ENCODE peak calls at places on chromosomes 2 and 18, in eight cellular contexts. One of them, this sample, is unnamed.

GRCh38 chr2:212994976-212995375 is 156.4 kb downstream of the IKZF2 start:
- DNase-seq in HFF-Myc: no peak
- DNase-seq in coronary artery: no peak
- DNase-seq in H9: no peak
- DNase-seq in activated CD4-positive, alpha-beta T cell treated with anti-CD3 and anti-CD28 coated beads, Interleukin-2, amount 50 U/mL, for 48 hours: no peak
- DNase-seq in GM06990: no peak
- DNase-seq in heart left ventricle: no peak
- DNase-seq in progenitor cell of endocrine pancreas: no peak
- DNase-seq in this sample: no peak

GRCh38 chr2:100757621-100758394 is 62.1 kb upstream of the NPAS2 start:
- DNase-seq in activated CD4-positive, alpha-beta T cell treated with anti-CD3 and anti-CD28 coated beads, Interleukin-2, amount 50 U/mL, for 48 hours: no peak
- DNase-seq in GM06990: no peak
- DNase-seq in heart left ventricle: no peak
- DNase-seq in H9: no peak
- DNase-seq in coronary artery: no peak
- DNase-seq in progenitor cell of endocrine pancreas: no peak
- DNase-seq in HFF-Myc: peak
- DNase-seq in this sample: no peak

GRCh38 chr2:59151805-59152204 is 910.7 kb upstream of the FANCL start:
- DNase-seq in progenitor cell of endocrine pancreas: no peak
- DNase-seq in HFF-Myc: no peak
- DNase-seq in H9: no peak
- DNase-seq in activated CD4-positive, alpha-beta T cell treated with anti-CD3 and anti-CD28 coated beads, Interleukin-2, amount 50 U/mL, for 48 hours: no peak
- DNase-seq in coronary artery: no peak
- DNase-seq in GM06990: no peak
- DNase-seq in heart left ventricle: no peak
- DNase-seq in this sample: no peak

GRCh38 chr18:24270937-24271380 is 126.7 kb downstream of the OSBPL1A start:
- DNase-seq in progenitor cell of endocrine pancreas: no peak
- DNase-seq in heart left ventricle: no peak
- DNase-seq in coronary artery: no peak
- DNase-seq in HFF-Myc: peak
- DNase-seq in H9: no peak
- DNase-seq in GM06990: no peak
- DNase-seq in activated CD4-positive, alpha-beta T cell treated with anti-CD3 and anti-CD28 coated beads, Interleukin-2, amount 50 U/mL, for 48 hours: no peak
- DNase-seq in this sample: no peak

GRCh38 chr2:12173943-12174340 is 427.5 kb downstream of the LPIN1 start:
- DNase-seq in H9: no peak
- DNase-seq in HFF-Myc: no peak
- DNase-seq in progenitor cell of endocrine pancreas: no peak
- DNase-seq in heart left ventricle: no peak
- DNase-seq in coronary artery: no peak
- DNase-seq in activated CD4-positive, alpha-beta T cell treated with anti-CD3 and anti-CD28 coated beads, Interleukin-2, amount 50 U/mL, for 48 hours: no peak
- DNase-seq in GM06990: no peak
- DNase-seq in this sample: no peak

GRCh38 chr2:33034784-33035183 is 88.0 kb downstream of the LTBP1 start:
- DNase-seq in GM06990: no peak
- DNase-seq in coronary artery: no peak
- DNase-seq in HFF-Myc: no peak
- DNase-seq in heart left ventricle: no peak
- DNase-seq in activated CD4-positive, alpha-beta T cell treated with anti-CD3 and anti-CD28 coated beads, Interleukin-2, amount 50 U/mL, for 48 hours: no peak
- DNase-seq in progenitor cell of endocrine pancreas: no peak
- DNase-seq in H9: no peak
- DNase-seq in this sample: no peak

GRCh38 chr2:158099716-158100115 is 2.0 kb upstream of the UPP2 start:
- DNase-seq in progenitor cell of endocrine pancreas: no peak
- DNase-seq in coronary artery: no peak
- DNase-seq in heart left ventricle: no peak
- DNase-seq in activated CD4-positive, alpha-beta T cell treated with anti-CD3 and anti-CD28 coated beads, Interleukin-2, amount 50 U/mL, for 48 hours: no peak
- DNase-seq in H9: no peak
- DNase-seq in GM06990: no peak
- DNase-seq in HFF-Myc: no peak
- DNase-seq in this sample: no peak

GRCh38 chr18:79563949-79564348 is 115.7 kb upstream of the CTDP1 start:
- DNase-seq in HFF-Myc: no peak
- DNase-seq in heart left ventricle: no peak
- DNase-seq in GM06990: no peak
- DNase-seq in activated CD4-positive, alpha-beta T cell treated with anti-CD3 and anti-CD28 coated beads, Interleukin-2, amount 50 U/mL, for 48 hours: no peak
- DNase-seq in H9: no peak
- DNase-seq in progenitor cell of endocrine pancreas: no peak
- DNase-seq in coronary artery: no peak
- DNase-seq in this sample: no peak

GRCh38 chr2:133586978-133587377 is 18.7 kb upstream of the NCKAP5 start:
- DNase-seq in H9: no peak
- DNase-seq in heart left ventricle: no peak
- DNase-seq in HFF-Myc: no peak
- DNase-seq in coronary artery: no peak
- DNase-seq in GM06990: no peak
- DNase-seq in progenitor cell of endocrine pancreas: no peak
- DNase-seq in activated CD4-positive, alpha-beta T cell treated with anti-CD3 and anti-CD28 coated beads, Interleukin-2, amount 50 U/mL, for 48 hours: no peak
- DNase-seq in this sample: no peak

GRCh38 chr2:109243526-109244425 is 114.8 kb downstream of the SH3RF3 start:
- DNase-seq in progenitor cell of endocrine pancreas: no peak
- DNase-seq in coronary artery: no peak
- DNase-seq in H9: no peak
- DNase-seq in heart left ventricle: no peak
- DNase-seq in activated CD4-positive, alpha-beta T cell treated with anti-CD3 and anti-CD28 coated beads, Interleukin-2, amount 50 U/mL, for 48 hours: no peak
- DNase-seq in GM06990: no peak
- DNase-seq in HFF-Myc: no peak
- DNase-seq in this sample: no peak

GRCh38 chr2:9897331-9897737 is 54.1 kb downstream of the TAF1B start:
- DNase-seq in activated CD4-positive, alpha-beta T cell treated with anti-CD3 and anti-CD28 coated beads, Interleukin-2, amount 50 U/mL, for 48 hours: peak
- DNase-seq in H9: no peak
- DNase-seq in progenitor cell of endocrine pancreas: no peak
- DNase-seq in HFF-Myc: peak
- DNase-seq in coronary artery: no peak
- DNase-seq in heart left ventricle: peak
- DNase-seq in GM06990: peak
- DNase-seq in this sample: peak

GRCh38 chr2:15253817-15254216 is 307.3 kb downstream of the NBAS start:
- DNase-seq in coronary artery: no peak
- DNase-seq in HFF-Myc: no peak
- DNase-seq in heart left ventricle: no peak
- DNase-seq in H9: no peak
- DNase-seq in progenitor cell of endocrine pancreas: no peak
- DNase-seq in GM06990: no peak
- DNase-seq in activated CD4-positive, alpha-beta T cell treated with anti-CD3 and anti-CD28 coated beads, Interleukin-2, amount 50 U/mL, for 48 hours: no peak
- DNase-seq in this sample: no peak

GRCh38 chr18:57438669-57439616 is 3.8 kb downstream of the ONECUT2 start:
- DNase-seq in heart left ventricle: no peak
- DNase-seq in HFF-Myc: no peak
- DNase-seq in GM06990: no peak
- DNase-seq in H9: no peak
- DNase-seq in coronary artery: no peak
- DNase-seq in progenitor cell of endocrine pancreas: no peak
- DNase-seq in activated CD4-positive, alpha-beta T cell treated with anti-CD3 and anti-CD28 coated beads, Interleukin-2, amount 50 U/mL, for 48 hours: no peak
- DNase-seq in this sample: no peak

GRCh38 chr2:162390801-162391200 is 46.9 kb downstream of the GCA start:
- DNase-seq in GM06990: no peak
- DNase-seq in HFF-Myc: no peak
- DNase-seq in activated CD4-positive, alpha-beta T cell treated with anti-CD3 and anti-CD28 coated beads, Interleukin-2, amount 50 U/mL, for 48 hours: no peak
- DNase-seq in H9: no peak
- DNase-seq in progenitor cell of endocrine pancreas: no peak
- DNase-seq in coronary artery: no peak
- DNase-seq in heart left ventricle: no peak
- DNase-seq in this sample: no peak

GRCh38 chr2:178194600-178195389 is 483 bp downstream of the OSBPL6 start:
- DNase-seq in coronary artery: peak
- DNase-seq in H9: peak
- DNase-seq in HFF-Myc: no peak
- DNase-seq in activated CD4-positive, alpha-beta T cell treated with anti-CD3 and anti-CD28 coated beads, Interleukin-2, amount 50 U/mL, for 48 hours: peak
- DNase-seq in GM06990: peak
- DNase-seq in progenitor cell of endocrine pancreas: peak
- DNase-seq in heart left ventricle: peak
- DNase-seq in this sample: peak